ENCODE peak calls at places on chromosome 11, in five cellular contexts. One of them, this sample, is unnamed.

GRCh38 chr11:68269414-68270081 is 2.2 kb downstream of the C11orf24 start:
- DNase-seq in heart left ventricle: no peak
- DNase-seq in activated naive CD4-positive, alpha-beta T cell: no peak
- DNase-seq in GM03348: peak
- DNase-seq in myocyte: peak
- DNase-seq in this sample: peak

GRCh38 chr11:67406420-67406968 is 2.6 kb downstream of the TBC1D10C start:
- DNase-seq in heart left ventricle: peak
- DNase-seq in activated naive CD4-positive, alpha-beta T cell: no peak
- DNase-seq in GM03348: no peak
- DNase-seq in myocyte: no peak
- DNase-seq in this sample: no peak

GRCh38 chr11:8258771-8259170 is 4.9 kb downstream of the LMO1 start:
- DNase-seq in heart left ventricle: no peak
- DNase-seq in activated naive CD4-positive, alpha-beta T cell: no peak
- DNase-seq in GM03348: no peak
- DNase-seq in myocyte: no peak
- DNase-seq in this sample: no peak

GRCh38 chr11:65224939-65225283 is 36.9 kb upstream of the POLA2 start:
- DNase-seq in heart left ventricle: no peak
- DNase-seq in activated naive CD4-positive, alpha-beta T cell: no peak
- DNase-seq in GM03348: peak
- DNase-seq in myocyte: peak
- DNase-seq in this sample: peak

GRCh38 chr11:93963072-93963471 is 58.1 kb upstream of the HEPHL1 start:
- DNase-seq in heart left ventricle: no peak
- DNase-seq in activated naive CD4-positive, alpha-beta T cell: no peak
- DNase-seq in GM03348: no peak
- DNase-seq in myocyte: no peak
- DNase-seq in this sample: no peak

GRCh38 chr11:2929880-2930704 is 872 bp upstream of the PHLDA2 start:
- DNase-seq in heart left ventricle: no peak
- DNase-seq in activated naive CD4-positive, alpha-beta T cell: no peak
- DNase-seq in GM03348: peak
- DNase-seq in myocyte: peak
- DNase-seq in this sample: peak

GRCh38 chr11:115717215-115717584 is 213.0 kb upstream of the CADM1 start:
- DNase-seq in heart left ventricle: no peak
- DNase-seq in activated naive CD4-positive, alpha-beta T cell: no peak
- DNase-seq in GM03348: no peak
- DNase-seq in myocyte: no peak
- DNase-seq in this sample: no peak

GRCh38 chr11:128549256-128549944 is 38.0 kb downstream of the ETS1 start:
- DNase-seq in heart left ventricle: peak
- DNase-seq in activated naive CD4-positive, alpha-beta T cell: no peak
- DNase-seq in GM03348: no peak
- DNase-seq in myocyte: no peak
- DNase-seq in this sample: no peak

GRCh38 chr11:23556163-23556750 is 696.0 kb upstream of the CCDC179 start:
- DNase-seq in heart left ventricle: no peak
- DNase-seq in activated naive CD4-positive, alpha-beta T cell: no peak
- DNase-seq in GM03348: no peak
- DNase-seq in myocyte: no peak
- DNase-seq in this sample: no peak

GRCh38 chr11:130606781-130607511 is 158.5 kb downstream of the ADAMTS15 start:
- DNase-seq in heart left ventricle: no peak
- DNase-seq in activated naive CD4-positive, alpha-beta T cell: no peak
- DNase-seq in GM03348: peak
- DNase-seq in myocyte: no peak
- DNase-seq in this sample: no peak

GRCh38 chr11:111603633-111604130 is 1.4 kb downstream of the SIK2 start:
- DNase-seq in heart left ventricle: no peak
- DNase-seq in activated naive CD4-positive, alpha-beta T cell: no peak
- DNase-seq in GM03348: no peak
- DNase-seq in myocyte: peak
- DNase-seq in this sample: no peak

GRCh38 chr11:108669711-108670110 is 4.8 kb downstream of the DDX10 start:
- DNase-seq in heart left ventricle: no peak
- DNase-seq in activated naive CD4-positive, alpha-beta T cell: no peak
- DNase-seq in GM03348: no peak
- DNase-seq in myocyte: no peak
- DNase-seq in this sample: no peak

GRCh38 chr11:96863520-96863919 is 473.7 kb downstream of the JRKL start:
- DNase-seq in heart left ventricle: peak
- DNase-seq in activated naive CD4-positive, alpha-beta T cell: no peak
- DNase-seq in GM03348: no peak
- DNase-seq in myocyte: peak
- DNase-seq in this sample: no peak

GRCh38 chr11:60978546-60979380 is 7.3 kb downstream of the CD6 start:
- DNase-seq in heart left ventricle: no peak
- DNase-seq in activated naive CD4-positive, alpha-beta T cell: no peak
- DNase-seq in GM03348: no peak
- DNase-seq in myocyte: peak
- DNase-seq in this sample: no peak

GRCh38 chr11:76602431-76602861 is 68.1 kb downstream of the LRRC32 start:
- DNase-seq in heart left ventricle: peak
- DNase-seq in activated naive CD4-positive, alpha-beta T cell: no peak
- DNase-seq in GM03348: peak
- DNase-seq in myocyte: no peak
- DNase-seq in this sample: peak

GRCh38 chr11:132054822-132055221 is 684.4 kb downstream of the NTM start:
- DNase-seq in heart left ventricle: no peak
- DNase-seq in activated naive CD4-positive, alpha-beta T cell: no peak
- DNase-seq in GM03348: peak
- DNase-seq in myocyte: peak
- DNase-seq in this sample: peak

GRCh38 chr11:64918056-64918455 is 1.0 kb upstream of the ATG2A start:
- DNase-seq in heart left ventricle: no peak
- DNase-seq in activated naive CD4-positive, alpha-beta T cell: no peak
- DNase-seq in GM03348: peak
- DNase-seq in myocyte: peak
- DNase-seq in this sample: peak

GRCh38 chr11:15871904-15872303 is 484.4 kb downstream of the SOX6 start:
- DNase-seq in heart left ventricle: no peak
- DNase-seq in activated naive CD4-positive, alpha-beta T cell: no peak
- DNase-seq in GM03348: no peak
- DNase-seq in myocyte: no peak
- DNase-seq in this sample: no peak

GRCh38 chr11:17208257-17208999 is 642 bp upstream of the PIK3C2A start:
- DNase-seq in heart left ventricle: no peak
- DNase-seq in activated naive CD4-positive, alpha-beta T cell: no peak
- DNase-seq in GM03348: no peak
- DNase-seq in myocyte: peak
- DNase-seq in this sample: peak

GRCh38 chr11:765802-766091 is 11.5 kb downstream of the GATD1 start:
- DNase-seq in heart left ventricle: no peak
- DNase-seq in activated naive CD4-positive, alpha-beta T cell: no peak
- DNase-seq in GM03348: no peak
- DNase-seq in myocyte: no peak
- DNase-seq in this sample: no peak

GRCh38 chr11:16791494-16791961 is 53.1 kb downstream of the C11orf58 start:
- DNase-seq in heart left ventricle: no peak
- DNase-seq in activated naive CD4-positive, alpha-beta T cell: no peak
- DNase-seq in GM03348: peak
- DNase-seq in myocyte: peak
- DNase-seq in this sample: peak

GRCh38 chr11:6362185-6362867 is 27.9 kb upstream of the SMPD1 start:
- DNase-seq in heart left ventricle: peak
- DNase-seq in activated naive CD4-positive, alpha-beta T cell: no peak
- DNase-seq in GM03348: no peak
- DNase-seq in myocyte: peak
- DNase-seq in this sample: no peak